ENCODE peak calls at places on chromosome 5, in five cellular contexts. J is Peyer's patch; Y is lower lobe of right lung; X is A549; M is CD4-positive, CD25-positive, alpha-beta regulatory T cell. H is an unnamed sample.

GRCh38 chr5:9168791-9169611 is 376.9 kb downstream of the SEMA5A start:
- DNase-seq in Y (no peak), J (peak; percentile 66), X (no peak), M (no peak), H (no peak)

GRCh38 chr5:127001621-127002296 is 28.6 kb downstream of the MARCHF3 start:
- DNase-seq in J (no peak), Y (no peak), M (no peak), X (no peak), H (peak; percentile 79)

GRCh38 chr5:113255579-113256210 is 179.1 kb downstream of the TSSK1B start:
- DNase-seq in J (no peak), Y (no peak), M (no peak), X (no peak), H (no peak)

GRCh38 chr5:76291305-76292077 is 111.6 kb upstream of the IQGAP2 start:
- DNase-seq in Y (no peak), M (no peak), X (no peak), J (no peak), H (no peak)

GRCh38 chr5:11415751-11416150 is 488.5 kb downstream of the CTNND2 start:
- DNase-seq in X (no peak), J (no peak), Y (no peak), M (no peak), H (no peak)

GRCh38 chr5:126394211-126394828 is 28.9 kb upstream of the GRAMD2B start:
- DNase-seq in X (no peak), M (no peak), J (no peak), Y (no peak), H (no peak)

GRCh38 chr5:115072266-115073056 is 97.2 kb downstream of the TRIM36 start:
- DNase-seq in M (no peak), J (no peak), Y (no peak), X (no peak), H (no peak)

GRCh38 chr5:285991-286557 is 14.6 kb downstream of the PDCD6 start:
- DNase-seq in M (no peak), X (no peak), J (no peak), Y (no peak), H (no peak)

GRCh38 chr5:177300236-177300880 is 3.2 kb downstream of the RAB24 start:
- DNase-seq in Y (peak; percentile 77), M (peak; percentile 70), X (no peak), J (peak; percentile 86), H (peak; percentile 39)

GRCh38 chr5:7756453-7756852 is 94.5 kb downstream of the CFAP90 start:
- DNase-seq in X (no peak), Y (no peak), J (no peak), M (no peak), H (no peak)

GRCh38 chr5:10288600-10289213 is 19.0 kb downstream of the CMBL start:
- DNase-seq in Y (peak; percentile 87), J (peak; percentile 91), X (no peak), M (peak; percentile 70), H (no peak)

GRCh38 chr5:74667396-74667795 is 17.6 kb upstream of the HEXB start:
- DNase-seq in X (no peak), M (no peak), J (no peak), Y (no peak), H (no peak)

GRCh38 chr5:74669824-74670223 is 15.2 kb upstream of the HEXB start:
- DNase-seq in M (no peak), X (no peak), J (no peak), Y (no peak), H (no peak)

GRCh38 chr5:74670377-74671038 is 14.5 kb upstream of the HEXB start:
- DNase-seq in X (no peak), Y (no peak), M (no peak), J (no peak), H (no peak)

GRCh38 chr5:74673011-74673790 is 11.8 kb upstream of the HEXB start:
- DNase-seq in M (peak; percentile 38), J (no peak), X (no peak), Y (no peak), H (no peak)

GRCh38 chr5:74672215-74672877 is 12.7 kb upstream of the HEXB start:
- DNase-seq in X (no peak), M (no peak), J (no peak), Y (no peak), H (no peak)
- H3K9me3 ChIP-seq in X (no peaks in the 10 kb centered on the region), M (no peaks in the 10 kb centered on the region), J (no peaks in the 10 kb centered on the region), Y (no peaks in the 10 kb centered on the region), H (peaks cover 5% of the 10 kb centered on the region)

DNA sequence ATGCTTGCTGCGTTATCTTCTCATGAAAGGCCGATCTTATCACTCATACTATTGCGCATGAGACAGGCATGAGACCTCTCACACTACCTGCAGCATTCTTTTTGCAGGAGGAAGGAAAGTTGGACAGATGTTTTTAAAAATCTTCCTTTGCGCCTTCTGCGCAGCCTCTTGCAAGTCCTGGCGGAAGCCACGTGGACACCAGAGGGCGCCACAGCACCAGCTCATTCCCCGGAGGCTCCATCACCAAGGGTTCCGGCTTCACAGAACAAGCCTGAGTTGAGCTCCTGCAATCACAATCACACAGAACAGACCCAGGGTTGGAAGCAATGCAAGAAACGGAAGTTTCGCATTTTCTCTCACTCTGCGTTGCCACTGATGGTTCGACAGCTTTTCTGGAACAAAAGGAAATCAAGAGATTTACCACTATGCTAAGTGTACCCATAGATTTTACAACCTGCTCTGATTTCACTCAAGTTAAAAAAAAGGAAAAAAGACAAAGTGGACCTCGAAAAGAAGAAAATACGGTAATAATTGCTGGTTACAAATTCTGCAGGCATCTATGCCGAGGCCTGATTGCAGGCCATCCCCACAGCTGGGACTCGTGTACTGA is 304.8 kb upstream of the MSX2 start:
- DNase-seq in J (peak; percentile 94), M (peak; percentile 77), Y (peak; percentile 89), X (peak; percentile 82), H (peak; percentile 90)
- H3K4me3 ChIP-seq in J (no peak overlapping the region), M (peak overlapping the region; percentile 11), Y (peak overlapping the region; percentile 10), X (peak overlapping the region; percentile 36), H (peak overlapping the region; percentile 54)

DNA sequence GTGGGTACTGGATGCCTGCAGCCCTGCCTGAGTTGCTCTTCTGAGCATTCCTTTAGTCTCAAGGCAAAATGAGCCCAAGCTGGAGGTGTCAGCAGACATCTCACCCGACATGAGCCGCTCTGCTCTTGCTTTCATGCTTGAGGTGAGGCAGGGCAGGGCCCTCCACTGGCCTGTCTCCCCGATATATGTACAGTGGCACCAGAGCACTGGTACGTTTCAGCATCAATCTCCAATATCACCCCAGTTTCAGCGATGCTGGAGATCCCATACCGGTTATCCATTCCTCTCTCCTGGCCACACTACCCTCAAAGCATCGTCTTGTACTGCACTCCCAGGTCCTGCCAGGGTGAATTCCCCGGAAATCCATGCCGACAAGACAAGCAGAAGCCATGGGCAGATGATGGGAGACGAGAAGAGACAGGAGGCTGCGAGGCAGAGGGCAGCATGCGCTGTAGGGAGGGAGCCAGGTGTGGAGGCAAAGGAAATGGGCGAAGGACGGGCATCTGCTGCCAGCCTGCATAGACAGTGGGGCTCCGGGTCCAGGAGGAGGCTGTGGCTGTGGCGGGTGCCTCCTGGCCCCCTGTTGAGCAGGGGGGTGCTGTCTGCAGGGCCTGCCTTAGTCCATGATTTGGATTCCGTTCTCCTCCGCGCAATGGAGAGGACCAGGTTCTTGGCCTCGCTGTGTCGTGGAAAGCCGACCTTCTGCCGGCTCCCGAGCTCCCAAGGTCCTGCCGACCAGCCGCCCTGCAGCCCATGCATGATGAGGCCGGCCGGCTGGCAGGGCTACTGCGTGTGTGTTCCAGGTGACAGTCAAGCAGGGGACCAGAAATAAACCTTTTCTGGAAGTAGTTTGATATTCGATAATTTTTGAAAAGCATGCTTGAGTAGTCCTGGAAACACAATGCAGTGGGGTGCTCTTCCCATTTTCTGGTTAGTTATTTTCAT is 152.2 kb upstream of the IRX2 start:
- DNase-seq in Y (no peak), X (no peak), M (no peak), J (no peak), H (no peak)
- H3K9me3 ChIP-seq in Y (no peaks in the 10 kb centered on the region), X (no peaks in the 10 kb centered on the region), M (peaks cover 4% of the 10 kb centered on the region), J (no peaks in the 10 kb centered on the region), H (peaks cover 79% of the 10 kb centered on the region)

GRCh38 chr5:134538296-134538695 is 12.8 kb downstream of the JADE2 start:
- DNase-seq in J (no peak), X (no peak), M (no peak), Y (no peak), H (no peak)
- H3K4me3 ChIP-seq in J (no peak overlapping the region), X (no peak overlapping the region), M (no peak overlapping the region), Y (no peak overlapping the region), H (no peak overlapping the region)

DNA sequence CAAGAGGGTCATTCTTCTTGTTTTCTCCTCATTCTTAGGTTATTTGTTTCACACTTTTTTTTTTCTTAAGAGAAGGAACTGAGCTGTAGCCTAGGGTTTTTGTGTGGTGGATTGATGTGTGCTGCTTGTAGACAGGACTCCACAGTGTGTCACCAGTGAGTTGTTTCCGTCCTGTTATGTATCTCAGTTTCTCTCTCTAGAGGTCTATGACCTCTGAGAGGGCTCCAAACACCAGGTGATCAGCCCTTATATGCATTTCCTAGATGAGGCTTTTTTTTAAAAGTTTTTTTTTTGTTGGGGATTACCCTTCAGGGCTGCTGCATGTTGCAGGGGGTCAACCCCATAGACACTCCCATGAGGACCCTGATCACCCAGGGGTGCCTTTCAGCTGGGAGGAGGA is 124.2 kb upstream of the MAST4 start:
- DNase-seq in M (no peak), J (no peak), Y (no peak), X (no peak), H (no peak)
- H3K9me3 ChIP-seq in M (no peaks in the 10 kb centered on the region), J (no peaks in the 10 kb centered on the region), Y (peaks cover 2% of the 10 kb centered on the region), X (peaks cover 3% of the 10 kb centered on the region), H (no peaks in the 10 kb centered on the region)

H was measured in AG04450.